ENCODE peak calls at places on chromosomes 6 and 20, in ten cellular contexts. C is cardiac muscle cell, L is mucosa of descending colon, A is A549, O is fibroblast of mammary gland, G is breast epithelium, Y is heart right ventricle, H is AG04450, N is GM23338, B is left ventricle myocardium inferior. K is an unnamed sample.

GRCh38 chr6:155014715-155015300 is 19.7 kb downstream of the TIAM2 start:
- DNase-seq in C (no peak), L (no peak), A (peak; percentile 52), O (peak; percentile 27), G (no peak), Y (no peak), H (peak; percentile 50), N (peak; percentile 48), B (no peak), K (no peak)

GRCh38 chr6:84652356-84653026 is 111.9 kb downstream of the TBX18 start:
- DNase-seq in C (peak; percentile 95), L (no peak), A (peak; percentile 27), O (peak; percentile 91), G (no peak), Y (no peak), H (peak; percentile 79), N (no peak), B (no peak), K (peak; percentile 85)

GRCh38 chr6:166515072-166515810 is 71.2 kb downstream of the RAMACL start:
- DNase-seq in C (peak; percentile 59), L (no peak), A (peak; percentile 24), O (peak; percentile 93), G (no peak), Y (no peak), H (peak; percentile 61), N (no peak), B (no peak), K (peak; percentile 33)

GRCh38 chr6:113873043-113873667 is 16.0 kb downstream of the MARCKS start:
- DNase-seq in C (no peak), L (peak; percentile 84), A (peak; percentile 67), O (no peak), G (no peak), Y (peak; percentile 34), H (no peak), N (peak; percentile 28), B (peak; percentile 38), K (no peak)

GRCh38 chr6:44133003-44133931 is 5.9 kb downstream of the TMEM63B start:
- DNase-seq in C (peak; percentile 63), L (peak; percentile 77), A (peak; percentile 35), O (peak; percentile 33), G (peak; percentile 66), Y (peak; percentile 51), H (no peak), N (peak; percentile 58), B (peak; percentile 55), K (no peak)

GRCh38 chr6:76861403-76861802 is 601.9 kb downstream of the HTR1B start:
- DNase-seq in C (peak; percentile 28), L (no peak), A (peak; percentile 6), O (no peak), G (no peak), Y (no peak), H (no peak), N (peak; percentile 78), B (no peak), K (no peak)

GRCh38 chr6:81476881-81477280 is 275.6 kb downstream of the TENT5A start:
- DNase-seq in C (peak; percentile 23), L (no peak), A (no peak), O (peak; percentile 85), G (no peak), Y (no peak), H (no peak), N (no peak), B (no peak), K (peak; percentile 28)

GRCh38 chr20:23399568-23400241 is 21.6 kb downstream of the NAPB start:
- DNase-seq in C (peak; percentile 61), L (no peak), A (peak; percentile 24), O (peak; percentile 46), G (no peak), Y (no peak), H (no peak), N (no peak), B (no peak), K (no peak)

GRCh38 chr6:29633532-29633901 is 534 bp upstream of the GABBR1 start:
- DNase-seq in C (no peak), L (no peak), A (no peak), O (no peak), G (no peak), Y (no peak), H (no peak), N (no peak), B (no peak), K (no peak)
- H3K4me3 ChIP-seq in C (peak overlapping the region; percentile 65), L (peak overlapping the region; percentile 40), A (peak overlapping the region; percentile 54), O (peak overlapping the region; percentile 58), G (peak overlapping the region; percentile 86), Y (peak overlapping the region; percentile 81), H (peak overlapping the region; percentile 79), N (peak overlapping the region; percentile 93), B (peak overlapping the region; percentile 82), K (peak overlapping the region; percentile 79)

DNA sequence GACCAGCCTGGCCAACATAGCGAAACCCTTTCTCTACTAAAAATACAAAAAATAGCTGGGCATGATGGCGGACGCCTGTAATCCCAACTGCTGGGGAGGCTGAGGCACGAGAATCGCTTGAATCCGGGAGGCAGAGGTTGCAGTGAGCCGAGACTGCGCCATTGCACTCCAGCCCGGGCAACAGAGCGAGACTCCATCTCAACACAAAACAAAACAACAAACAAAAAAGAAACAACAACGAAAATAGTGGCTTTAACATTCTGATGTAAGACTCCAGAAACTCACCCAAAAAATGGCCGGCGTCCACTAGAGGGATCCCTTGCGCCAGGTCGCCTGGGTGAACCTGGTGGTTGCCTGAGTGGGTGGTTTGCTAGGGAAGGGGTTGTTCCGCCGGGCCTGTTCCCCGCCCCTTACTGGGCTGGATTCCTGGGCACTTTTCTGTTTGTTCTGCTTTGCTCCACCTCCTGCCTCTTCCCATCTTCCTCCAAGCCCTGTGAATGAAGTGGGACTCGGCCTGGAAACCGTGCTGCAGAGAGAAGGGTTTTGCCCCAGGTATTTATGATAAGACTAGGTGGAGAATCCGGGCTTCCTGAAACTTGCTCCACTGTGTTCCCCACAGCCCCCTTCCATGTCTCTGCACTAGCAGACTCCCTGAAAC is 1.5 kb downstream of the PABPC1L start:
- DNase-seq in C (peak; percentile 77), L (peak; percentile 80), A (peak; percentile 88), O (peak; percentile 53), G (peak; percentile 72), Y (no peak), H (no peak), N (peak; percentile 88), B (no peak), K (no peak)
- TF ChIP-seq CTCF in C (peak; percentile 54), L (peak; percentile 12), A (peak; percentile 57), O (peak; percentile 46), G (no peak), Y (peak; percentile 42), H (peak; percentile 42), N (peak; percentile 75), B (peak; percentile 39), K (peak; percentile 46)

DNA sequence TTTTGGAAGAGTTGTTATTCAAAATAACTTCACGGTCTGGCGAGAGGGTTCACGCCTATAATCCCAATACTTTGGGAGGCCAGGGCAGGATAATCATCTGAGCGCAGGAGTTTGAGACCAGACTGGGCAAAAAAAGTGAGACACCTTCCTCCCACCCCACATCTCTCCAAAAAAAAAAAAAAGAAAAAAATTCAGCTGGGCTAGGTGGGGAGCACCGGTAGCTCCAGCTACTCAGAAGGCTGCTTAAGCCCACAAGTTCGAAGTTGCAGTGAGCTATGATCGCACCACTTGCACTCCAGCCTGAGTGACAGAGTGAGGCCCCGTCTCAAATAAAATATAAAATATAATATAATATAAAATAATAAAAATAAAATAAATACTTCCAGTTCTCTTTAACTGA is 10.4 kb downstream of the OR2B2 start:
- DNase-seq in C (peak; percentile 4), L (no peak), A (peak; percentile 35), O (peak; percentile 15), G (no peak), Y (no peak), H (no peak), N (peak; percentile 40), B (no peak), K (no peak)
- H3K4me3 ChIP-seq in C (no peak overlapping the region), L (no peak overlapping the region), A (peak overlapping the region; percentile 62), O (no peak overlapping the region), G (no peak overlapping the region), Y (no peak overlapping the region), H (no peak overlapping the region), N (peak overlapping the region; percentile 74), B (peak overlapping the region; percentile 69), K (no peak overlapping the region)

GRCh38 chr20:54156981-54157835 is 16.6 kb downstream of the CYP24A1 start:
- DNase-seq in C (no peak), L (no peak), A (peak; percentile 61), O (no peak), G (no peak), Y (no peak), H (no peak), N (no peak), B (no peak), K (no peak)

GRCh38 chr20:54155736-54156317 is 18.0 kb downstream of the CYP24A1 start:
- DNase-seq in C (no peak), L (no peak), A (no peak), O (no peak), G (no peak), Y (no peak), H (no peak), N (no peak), B (no peak), K (no peak)

GRCh38 chr20:54158226-54158625 is 15.6 kb downstream of the CYP24A1 start:
- DNase-seq in C (no peak), L (no peak), A (no peak), O (no peak), G (no peak), Y (no peak), H (no peak), N (no peak), B (no peak), K (no peak)

GRCh38 chr20:54154439-54154838 is 19.3 kb downstream of the CYP24A1 start:
- DNase-seq in C (no peak), L (no peak), A (peak; percentile 48), O (no peak), G (no peak), Y (no peak), H (no peak), N (no peak), B (no peak), K (no peak)

DNA sequence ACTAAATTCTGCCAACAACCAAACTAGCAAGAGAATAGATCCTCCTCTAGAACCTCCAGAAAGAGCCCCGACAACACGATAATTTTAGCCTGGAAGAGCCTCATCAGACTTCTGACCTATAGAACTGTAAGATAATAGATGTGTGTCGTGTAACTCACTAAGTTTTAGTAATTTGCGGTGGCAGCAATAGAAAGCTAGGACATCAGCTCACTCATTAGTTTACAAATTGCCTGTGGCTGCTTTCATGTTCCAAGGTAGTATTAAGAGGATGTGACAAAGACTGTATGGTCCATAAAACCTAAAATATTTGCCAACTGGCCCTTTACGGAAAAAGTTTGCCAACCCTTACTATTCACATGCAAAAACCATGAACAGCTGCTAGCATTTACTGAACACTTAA is 17.3 kb downstream of the CYP24A1 start:
- DNase-seq in C (no peak), L (no peak), A (peak; percentile 55), O (no peak), G (no peak), Y (no peak), H (no peak), N (no peak), B (no peak), K (no peak)
- TF ChIP-seq CTCF in C (no peak), L (no peak), A (no peak), O (no peak), G (no peak), Y (no peak), H (no peak), N (no peak), B (no peak), K (no peak)

GRCh38 chr6:41636803-41637178 is 1.5 kb upstream of the MDFI start:
- DNase-seq in C (peak; percentile 51), L (peak; percentile 76), A (no peak), O (no peak), G (peak; percentile 85), Y (no peak), H (no peak), N (peak; percentile 86), B (no peak), K (no peak)
- H3K4me3 ChIP-seq in C (no peak overlapping the region), L (no peak overlapping the region), A (peak overlapping the region; percentile 39), O (no peak overlapping the region), G (peak overlapping the region; percentile 68), Y (peak overlapping the region; percentile 60), H (no peak overlapping the region), N (peak overlapping the region; percentile 87), B (peak overlapping the region; percentile 65), K (no peak overlapping the region)

K was measured in AG04449.